ENCODE peak calls at places on chromosomes 12 and 14, in ten cellular contexts. M, Z, V, B, Y, W, D, T, F and O are unnamed samples.

GRCh38 chr14:47678157-47678556 is 2.8 kb upstream of the MDGA2 start:
- DNase-seq in M (peak; percentile 9), Z (no peak), V (peak; percentile 3), B (no peak), Y (no peak), W (no peak), D (no peak), T (no peak), F (no peak), O (no peak)

GRCh38 chr14:21997300-21997699 is 323.7 kb upstream of the OR4E1 start:
- DNase-seq in M (peak; percentile 62), Z (peak; percentile 20), V (peak; percentile 43), B (no peak), Y (peak; percentile 68), W (no peak), D (peak; percentile 65), T (no peak), F (no peak), O (no peak)

GRCh38 chr12:6873094-6874006 is at the start of gene SPSB2:
- DNase-seq in M (peak; percentile 94), Z (peak; percentile 93), V (peak; percentile 94), B (peak; percentile 100), Y (peak; percentile 95), W (peak; percentile 99), D (peak; percentile 78), T (peak; percentile 79), F (peak; percentile 96), O (peak; percentile 91)

GRCh38 chr12:32083489-32083888 is 23.2 kb upstream of the BICD1 start:
- DNase-seq in M (peak; percentile 59), Z (peak; percentile 71), V (no peak), B (no peak), Y (peak; percentile 44), W (no peak), D (peak; percentile 46), T (no peak), F (peak; percentile 73), O (peak; percentile 84)

GRCh38 chr12:92675092-92675865 is 27.5 kb upstream of the PLEKHG7 start:
- DNase-seq in M (peak; percentile 56), Z (no peak), V (no peak), B (no peak), Y (peak; percentile 88), W (no peak), D (peak; percentile 91), T (no peak), F (no peak), O (no peak)

GRCh38 chr12:102080842-102081241 is 19.1 kb upstream of the WASHC3 start:
- DNase-seq in M (no peak), Z (no peak), V (no peak), B (no peak), Y (no peak), W (no peak), D (no peak), T (no peak), F (no peak), O (no peak)

GRCh38 chr14:97178781-97179180 is 381.6 kb downstream of the VRK1 start:
- DNase-seq in M (peak; percentile 76), Z (no peak), V (no peak), B (no peak), Y (no peak), W (no peak), D (peak; percentile 28), T (no peak), F (peak; percentile 1), O (peak; percentile 55)

GRCh38 chr14:67191768-67192290 is 2.6 kb downstream of the GARIN2 start:
- DNase-seq in M (no peak), Z (no peak), V (no peak), B (no peak), Y (no peak), W (no peak), D (no peak), T (no peak), F (no peak), O (no peak)

GRCh38 chr12:50056629-50056976 is 793 bp upstream of the ASIC1 start:
- DNase-seq in M (no peak), Z (no peak), V (no peak), B (no peak), Y (no peak), W (no peak), D (no peak), T (no peak), F (no peak), O (no peak)

GRCh38 chr12:50057000-50057841 is at the start of gene ASIC1:
- DNase-seq in M (peak; percentile 64), Z (peak; percentile 56), V (no peak), B (peak; percentile 73), Y (peak; percentile 73), W (peak; percentile 79), D (peak; percentile 44), T (no peak), F (peak; percentile 68), O (peak; percentile 63)

GRCh38 chr12:50057896-50058670 is 687 bp downstream of the ASIC1 start:
- DNase-seq in M (no peak), Z (no peak), V (no peak), B (peak; percentile 32), Y (no peak), W (no peak), D (no peak), T (no peak), F (no peak), O (no peak)

GRCh38 chr12:50053583-50053982 is 3.8 kb upstream of the ASIC1 start:
- DNase-seq in M (no peak), Z (no peak), V (no peak), B (no peak), Y (no peak), W (no peak), D (no peak), T (no peak), F (no peak), O (no peak)

GRCh38 chr12:50055831-50056628 is 1.4 kb upstream of the ASIC1 start:
- DNase-seq in M (peak; percentile 58), Z (no peak), V (peak; percentile 30), B (peak; percentile 22), Y (peak; percentile 63), W (no peak), D (peak; percentile 59), T (no peak), F (peak; percentile 48), O (peak; percentile 30)
- TF ChIP-seq CTCF in M (peak; percentile 95), Z (peak; percentile 99), V (peak; percentile 91), B (peak; percentile 94), Y (peak; percentile 99), W (peak; percentile 78), D (peak; percentile 95), T (peak; percentile 76), F (peak; percentile 99), O (peak; percentile 98)

DNA sequence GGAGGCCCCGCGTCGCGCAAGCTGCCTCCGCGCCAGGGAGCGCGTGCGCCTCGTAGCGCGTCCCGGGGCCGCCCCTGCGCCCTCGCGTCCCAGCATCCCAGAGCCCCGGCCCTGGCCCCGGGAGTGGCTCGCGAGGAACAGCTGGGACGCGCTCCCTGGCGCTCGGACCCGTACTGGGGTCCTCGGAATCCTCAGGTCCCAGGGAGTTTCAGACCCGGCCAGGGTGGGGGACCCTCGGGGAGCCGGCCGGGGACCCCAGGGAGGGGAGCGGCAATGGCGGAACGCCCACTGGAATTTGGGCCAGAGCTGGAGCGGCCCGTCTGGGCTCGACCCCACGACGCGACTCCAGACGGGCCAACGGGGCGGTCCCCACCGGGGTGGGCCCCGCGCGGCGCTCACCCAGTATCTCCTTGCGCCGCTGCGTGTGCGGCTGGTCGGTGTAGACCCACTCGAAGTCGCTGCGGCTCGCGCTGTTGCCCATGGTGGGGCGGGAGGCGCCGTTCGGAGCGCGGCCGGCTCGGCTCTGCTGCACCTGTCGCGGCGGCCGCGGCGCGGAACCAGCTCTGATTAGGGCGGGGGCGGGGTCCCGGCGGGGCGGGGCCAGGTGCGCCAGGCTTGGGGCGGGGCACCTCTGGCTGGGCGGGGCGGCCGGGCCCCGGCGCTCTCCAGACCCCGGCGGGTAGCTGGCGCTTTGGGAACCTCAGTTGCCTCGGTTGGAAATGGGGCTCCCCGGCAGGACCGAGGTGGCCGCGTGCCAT is at the start of gene DEGS2:
- DNase-seq in M (peak; percentile 56), Z (no peak), V (no peak), B (peak; percentile 75), Y (peak; percentile 58), W (no peak), D (no peak), T (no peak), F (no peak), O (no peak)
- H3K4me3 ChIP-seq in M (peak within 1 kb of the TSS; percentile 71), Z (no peak within 1 kb of the TSS), V (peak within 1 kb of the TSS; percentile 54), B (peak within 1 kb of the TSS; percentile 51), Y (peak within 1 kb of the TSS; percentile 19), W (peak within 1 kb of the TSS; percentile 42), D (peak within 1 kb of the TSS; percentile 29), T (peak within 1 kb of the TSS; percentile 46), F (no peak within 1 kb of the TSS), O (no peak within 1 kb of the TSS)

GRCh38 chr12:130816055-130816454 is 23.0 kb downstream of the STX2 start:
- DNase-seq in M (no peak), Z (no peak), V (no peak), B (no peak), Y (no peak), W (peak; percentile 61), D (no peak), T (no peak), F (no peak), O (no peak)

GRCh38 chr12:130819681-130820080 is 19.4 kb downstream of the STX2 start:
- DNase-seq in M (no peak), Z (no peak), V (no peak), B (no peak), Y (no peak), W (no peak), D (no peak), T (no peak), F (no peak), O (no peak)

GRCh38 chr12:130817804-130818203 is 21.2 kb downstream of the STX2 start:
- DNase-seq in M (no peak), Z (no peak), V (no peak), B (no peak), Y (no peak), W (peak; percentile 47), D (no peak), T (no peak), F (no peak), O (no peak)

GRCh38 chr12:130819248-130819576 is 19.8 kb downstream of the STX2 start:
- DNase-seq in M (no peak), Z (no peak), V (no peak), B (no peak), Y (no peak), W (no peak), D (no peak), T (no peak), F (no peak), O (no peak)

DNA sequence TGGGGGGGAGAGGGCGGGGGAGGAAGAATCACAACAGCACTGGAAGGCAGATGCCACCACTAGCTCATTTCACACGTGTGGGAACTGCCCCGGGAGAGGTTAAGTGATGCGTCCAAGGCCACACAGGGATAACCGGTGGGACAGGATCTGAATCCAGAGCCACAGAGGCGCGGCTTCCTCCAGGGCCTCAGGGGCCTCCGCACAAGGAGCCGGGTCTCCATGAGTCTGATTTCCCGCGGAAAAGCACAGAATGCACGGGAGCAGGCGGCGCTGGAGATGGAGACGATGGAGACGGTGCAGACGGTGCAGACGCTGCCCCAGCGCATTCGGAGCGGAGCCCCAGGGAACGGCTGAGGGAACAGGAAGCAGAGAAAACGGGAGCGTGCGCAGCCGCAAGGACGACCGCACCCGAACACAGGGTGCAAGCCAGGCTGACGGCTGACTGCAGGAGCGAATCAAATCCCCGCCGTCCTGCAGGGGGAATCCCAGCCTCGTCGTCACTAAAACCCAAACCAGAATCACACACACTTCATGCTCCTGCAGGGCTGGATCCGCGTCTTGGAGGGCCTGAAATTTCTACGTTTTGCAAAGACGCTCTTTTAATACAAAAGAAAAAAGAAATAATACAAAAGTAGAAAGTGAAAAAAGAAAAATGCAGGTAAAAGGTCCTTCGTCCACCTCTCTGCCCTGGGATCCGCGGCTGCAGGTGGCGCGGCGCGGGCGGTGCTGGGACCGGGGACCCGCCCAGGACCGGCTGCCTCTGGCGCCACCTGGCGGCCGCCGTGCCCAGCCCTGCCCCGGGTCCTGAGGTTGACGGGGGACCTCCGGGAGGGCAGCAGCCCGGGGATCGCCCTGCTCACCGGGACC is 20.4 kb downstream of the STX2 start:
- DNase-seq in M (peak; percentile 87), Z (no peak), V (no peak), B (peak; percentile 84), Y (peak; percentile 83), W (peak; percentile 75), D (peak; percentile 52), T (no peak), F (peak; percentile 24), O (no peak)
- TF ChIP-seq CTCF in M (peak; percentile 93), Z (peak; percentile 66), V (peak; percentile 83), B (peak; percentile 96), Y (peak; percentile 53), W (peak; percentile 67), D (peak; percentile 80), T (peak; percentile 87), F (peak; percentile 40), O (peak; percentile 43)

DNA sequence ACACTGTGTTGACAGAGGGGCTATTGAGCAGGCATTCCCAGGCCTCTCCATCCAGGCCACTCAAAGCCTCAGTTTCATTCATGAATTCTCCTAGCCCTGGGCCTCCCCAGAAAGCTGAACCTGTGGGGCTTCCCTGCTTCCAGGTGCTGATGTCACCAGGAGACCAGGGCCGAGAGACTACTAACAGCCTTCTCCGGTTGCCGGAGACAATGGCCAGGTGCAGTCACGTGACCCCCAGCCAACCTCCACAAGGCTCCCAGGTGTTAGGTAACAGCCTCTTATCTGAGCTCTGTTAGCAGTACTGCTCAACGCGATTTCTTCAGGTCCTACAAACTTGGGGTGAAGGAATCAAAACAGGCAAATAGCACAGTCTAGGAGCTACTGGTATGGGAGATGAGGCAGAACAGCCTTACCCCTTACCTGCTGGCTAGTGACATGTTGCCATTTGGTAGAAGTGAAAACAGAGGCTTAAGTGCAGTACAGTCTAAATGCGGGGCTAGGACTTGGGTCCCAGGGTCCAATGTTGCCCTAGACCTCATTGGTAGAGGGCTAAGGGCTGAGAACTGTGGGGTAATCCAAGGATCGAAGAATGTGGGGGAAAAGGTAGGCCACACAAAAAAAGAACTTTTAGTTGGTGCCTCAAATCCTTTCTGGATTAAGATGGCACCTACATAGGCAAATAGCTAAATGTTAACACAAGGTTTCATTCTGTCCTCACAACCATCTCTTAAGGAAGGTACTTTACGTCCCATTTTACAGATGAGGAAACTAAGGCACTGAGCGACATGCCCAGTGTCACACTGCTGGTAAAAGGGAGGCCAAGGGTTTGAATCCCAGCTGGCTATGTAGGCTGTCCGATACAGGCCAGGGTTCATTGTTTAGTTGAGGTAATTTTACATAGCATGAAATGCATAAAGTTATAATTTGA is 3.8 kb downstream of the CCDC88C start:
- DNase-seq in M (no peak), Z (no peak), V (no peak), B (peak; percentile 85), Y (peak; percentile 61), W (peak; percentile 58), D (peak; percentile 78), T (peak; percentile 66), F (no peak), O (no peak)
- H3K4me3 ChIP-seq in M (no peak overlapping the region), Z (no peak overlapping the region), V (no peak overlapping the region), B (peak overlapping the region; percentile 18), Y (no peak overlapping the region), W (no peak overlapping the region), D (no peak overlapping the region), T (no peak overlapping the region), F (no peak overlapping the region), O (no peak overlapping the region)